ENCODE peak calls at places on chromosomes 6 and 20, in six cellular contexts. W, C, P, X, Y and B are unnamed samples.

GRCh38 chr6:116444092-116444491 is 17.1 kb upstream of the CALHM6 start:
- DNase-seq in W (peak; percentile 27), C (no peak), P (no peak), X (no peak), Y (no peak), B (no peak)

GRCh38 chr6:3723966-3724365 is 27.5 kb downstream of the PXDC1 start:
- DNase-seq in W (no peak), C (no peak), P (no peak), X (no peak), Y (peak; percentile 20), B (no peak)

GRCh38 chr6:50264995-50265571 is 215.4 kb upstream of the DEFB112 start:
- DNase-seq in W (no peak), C (no peak), P (no peak), X (no peak), Y (no peak), B (no peak)

GRCh38 chr6:137193256-137194070 is 20.0 kb upstream of the IL22RA2 start:
- DNase-seq in W (no peak), C (no peak), P (no peak), X (no peak), Y (no peak), B (no peak)

GRCh38 chr6:2449572-2449940 is 204.2 kb upstream of the GMDS start:
- DNase-seq in W (no peak), C (no peak), P (no peak), X (no peak), Y (no peak), B (no peak)

GRCh38 chr6:149319413-149319812 is 1.9 kb downstream of the TAB2 start:
- DNase-seq in W (no peak), C (no peak), P (no peak), X (no peak), Y (no peak), B (no peak)

GRCh38 chr6:130622142-130622541 is 205.1 kb upstream of the SMLR1 start:
- DNase-seq in W (no peak), C (no peak), P (no peak), X (no peak), Y (no peak), B (no peak)

GRCh38 chr20:62979876-62980373 is 26.8 kb downstream of the BHLHE23 start:
- DNase-seq in W (no peak), C (no peak), P (no peak), X (no peak), Y (no peak), B (no peak)

GRCh38 chr6:156839591-156840001 is 62.4 kb downstream of the ARID1B start:
- DNase-seq in W (no peak), C (no peak), P (no peak), X (no peak), Y (no peak), B (no peak)

GRCh38 chr6:166512567-166512966 is 73.9 kb downstream of the RAMACL start:
- DNase-seq in W (no peak), C (no peak), P (no peak), X (no peak), Y (no peak), B (no peak)

GRCh38 chr6:99143108-99143828 is 195.5 kb upstream of the FBXL4 start:
- DNase-seq in W (no peak), C (no peak), P (no peak), X (no peak), Y (no peak), B (no peak)

GRCh38 chr6:45000833-45001232 is 327.3 kb upstream of the RUNX2 start:
- DNase-seq in W (no peak), C (no peak), P (no peak), X (no peak), Y (no peak), B (no peak)

DNA sequence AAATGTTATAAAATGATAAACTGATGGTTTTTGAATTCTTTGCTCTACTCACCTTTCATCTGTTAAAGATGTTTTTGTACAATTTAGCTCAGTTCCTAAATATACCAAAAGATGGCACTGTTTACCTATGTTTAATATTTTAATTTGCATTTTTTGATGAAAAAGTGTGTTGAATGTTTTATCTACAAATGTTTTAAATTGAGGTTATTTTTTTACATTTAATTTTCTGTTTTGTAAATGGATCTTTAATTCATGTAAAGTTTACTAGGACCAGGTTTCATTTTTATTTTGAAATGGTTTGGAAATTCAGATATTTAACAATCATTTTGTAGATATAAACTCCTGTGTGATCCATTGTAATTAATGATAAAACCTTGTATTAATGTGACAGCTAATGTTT is 30.0 kb downstream of the CDKAL1 start:
- DNase-seq in W (no peak), C (no peak), P (no peak), X (no peak), Y (no peak), B (no peak)
- TF ChIP-seq CTCF in W (peak; percentile 47), C (no peak), P (peak; percentile 33), X (peak; percentile 69), Y (peak; percentile 26), B (peak; percentile 62)

DNA sequence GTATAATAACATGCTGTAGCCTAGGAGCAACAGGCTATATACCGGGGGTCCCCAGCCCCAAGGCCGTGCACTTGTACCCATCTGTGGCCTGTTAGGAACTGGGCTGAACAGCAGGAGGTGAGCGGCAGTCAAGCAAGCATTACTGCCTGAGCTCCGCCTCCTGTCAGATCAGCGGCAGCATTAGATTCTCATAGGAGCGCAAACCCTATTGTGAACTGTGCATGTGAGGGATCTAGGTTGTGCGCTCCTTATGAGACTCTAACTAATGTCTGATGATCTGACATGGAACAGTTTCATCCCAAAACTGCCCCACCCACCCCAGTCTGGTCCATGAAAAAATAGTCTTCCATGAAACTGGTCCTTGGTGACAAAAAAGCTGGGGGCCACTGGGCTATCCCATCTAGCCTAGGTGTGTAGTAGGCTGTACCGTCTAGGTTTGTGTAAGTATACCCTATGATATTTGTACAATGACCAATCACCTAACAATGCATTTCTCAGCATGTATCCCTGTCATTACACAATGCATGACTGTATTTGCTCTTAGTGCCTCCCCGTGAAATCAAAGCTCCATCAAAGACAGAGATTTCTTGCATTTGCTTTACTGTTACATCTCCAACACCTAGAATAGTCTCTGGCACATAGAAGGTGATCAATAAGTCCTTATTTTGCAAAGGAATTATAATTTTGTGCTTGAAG is 30.8 kb downstream of the NHSL1 start:
- DNase-seq in W (peak; percentile 21), C (no peak), P (no peak), X (no peak), Y (no peak), B (no peak)
- H3K27ac ChIP-seq in W (peak overlapping the region; percentile 82), C (no peak overlapping the region), P (no peak overlapping the region), X (no peak overlapping the region), Y (no peak overlapping the region), B (no peak overlapping the region)

DNA sequence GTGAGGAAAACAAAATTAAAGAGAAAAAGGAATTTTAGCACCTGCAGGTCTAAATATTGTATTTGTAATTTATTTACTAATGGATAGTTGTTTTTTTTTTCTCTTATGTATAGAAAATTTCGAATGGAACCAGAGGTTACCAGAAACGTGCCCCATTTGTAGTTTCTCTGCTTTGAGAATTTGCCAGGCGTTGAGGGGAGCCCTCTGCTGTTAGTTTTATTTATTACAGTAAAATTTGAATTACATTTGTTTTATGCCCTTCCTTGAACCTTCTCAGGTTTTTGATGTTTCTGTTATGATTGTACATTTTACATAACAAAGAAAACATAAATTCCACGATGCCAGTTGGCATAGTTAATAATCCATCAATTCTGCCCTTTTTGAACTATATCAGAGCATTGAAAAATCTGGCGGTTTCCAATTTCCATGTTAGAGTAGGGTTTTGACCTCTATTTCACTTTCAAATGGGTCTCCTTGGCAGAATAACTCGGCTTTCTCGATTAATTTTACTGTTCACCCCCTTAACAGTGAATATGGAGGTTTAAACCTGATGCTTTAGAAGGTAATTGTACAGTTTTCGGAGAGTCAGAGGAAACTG is 35.1 kb upstream of the RFPL4B start:
- DNase-seq in W (peak; percentile 7), C (no peak), P (no peak), X (no peak), Y (no peak), B (no peak)
- TF ChIP-seq CTCF in W (peak; percentile 69), C (peak; percentile 42), P (peak; percentile 35), X (peak; percentile 72), Y (peak; percentile 16), B (peak; percentile 64)

GRCh38 chr20:8118735-8119134 is 13.3 kb upstream of the PLCB1 start:
- DNase-seq in W (no peak), C (no peak), P (no peak), X (no peak), Y (no peak), B (no peak)
- H3K27ac ChIP-seq in W (no peak overlapping the region), C (no peak overlapping the region), P (no peak overlapping the region), X (no peak overlapping the region), Y (no peak overlapping the region), B (no peak overlapping the region)

DNA sequence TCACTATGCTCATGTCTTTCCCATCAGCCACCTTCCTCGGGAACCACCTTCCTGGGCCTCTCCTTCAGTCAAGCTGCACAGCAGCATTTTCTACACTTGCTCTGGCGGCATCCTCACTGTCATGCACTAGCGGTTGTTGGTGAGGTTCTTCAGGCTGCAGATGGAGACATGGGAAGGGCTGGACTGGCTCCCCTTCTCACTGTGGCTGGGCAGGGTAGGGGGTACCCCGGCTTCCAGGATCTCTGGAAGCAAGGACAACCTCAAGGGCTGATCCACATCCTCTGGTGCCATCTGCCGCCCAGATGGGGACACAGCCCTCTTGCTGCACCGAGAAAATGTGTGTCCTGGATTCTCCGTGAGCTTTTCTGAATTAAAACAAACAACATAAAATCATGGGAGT is 180.1 kb upstream of the RNF24 start:
- DNase-seq in W (peak; percentile 52), C (no peak), P (no peak), X (peak; percentile 56), Y (no peak), B (no peak)
- TF ChIP-seq CTCF in W (peak; percentile 80), C (no peak), P (no peak), X (peak; percentile 35), Y (no peak), B (no peak)

GRCh38 chr20:49636447-49636846 is 68.5 kb upstream of the PTGIS start:
- DNase-seq in W (no peak), C (no peak), P (no peak), X (no peak), Y (no peak), B (no peak)

GRCh38 chr20:49635829-49636228 is 67.9 kb upstream of the PTGIS start:
- DNase-seq in W (no peak), C (no peak), P (no peak), X (no peak), Y (no peak), B (no peak)

GRCh38 chr20:49634116-49634515 is 66.2 kb upstream of the PTGIS start:
- DNase-seq in W (no peak), C (no peak), P (no peak), X (no peak), Y (no peak), B (no peak)

GRCh38 chr20:49633643-49634042 is 65.7 kb upstream of the PTGIS start:
- DNase-seq in W (no peak), C (no peak), P (no peak), X (no peak), Y (no peak), B (no peak)

GRCh38 chr20:49635171-49635570 is 67.2 kb upstream of the PTGIS start:
- DNase-seq in W (no peak), C (no peak), P (no peak), X (no peak), Y (no peak), B (no peak)
- H3K27ac ChIP-seq in W (no peak overlapping the region), C (no peak overlapping the region), P (no peak overlapping the region), X (no peak overlapping the region), Y (peak overlapping the region; percentile 13), B (no peak overlapping the region)

GRCh38 chr6:140766999-140767398 is 1365.7 kb upstream of the GJE1 start:
- DNase-seq in W (no peak), C (no peak), P (no peak), X (no peak), Y (no peak), B (no peak)
- TF ChIP-seq CTCF in W (no peak), C (no peak), P (no peak), X (no peak), Y (no peak), B (no peak)

GRCh38 chr20:57398231-57398821 is 7.1 kb downstream of the RBM38 start:
- DNase-seq in W (no peak), C (peak; percentile 65), P (no peak), X (no peak), Y (peak; percentile 77), B (no peak)
- H3K27ac ChIP-seq in W (no peak overlapping the region), C (peak overlapping the region; percentile 92), P (no peak overlapping the region), X (peak overlapping the region; percentile 52), Y (peak overlapping the region; percentile 78), B (no peak overlapping the region)